ENCODE peak calls at places on chromosomes 12 and 14, in nine cellular contexts. Q, K, O, D, G, B, W, T and M are unnamed samples.

GRCh38 chr12:128844031-128844635 is 9.1 kb upstream of the GLT1D1 start:
- DNase-seq in K (no peak), W (no peak), O (no peak), B (no peak), Q (no peak), T (no peak), G (no peak), D (no peak), M (no peak)

GRCh38 chr14:34257505-34257904 is 204.5 kb downstream of the SPTSSA start:
- DNase-seq in K (no peak), B (no peak), D (no peak), W (no peak), Q (no peak), T (no peak), G (no peak), O (no peak), M (no peak)

GRCh38 chr14:101400815-101401214 is 160.5 kb upstream of the DIO3 start:
- DNase-seq in B (no peak), D (no peak), W (no peak), Q (no peak), G (no peak), K (no peak), O (no peak), T (no peak), M (no peak)

GRCh38 chr12:12998248-12998647 is 1.8 kb downstream of the HEBP1 start:
- DNase-seq in T (no peak), K (no peak), G (no peak), D (no peak), Q (no peak), W (no peak), B (no peak), O (no peak), M (no peak)

GRCh38 chr14:68995731-68996130 is 16.6 kb upstream of the ACTN1 start:
- DNase-seq in K (no peak), Q (no peak), B (no peak), O (no peak), G (no peak), T (no peak), W (no peak), D (no peak), M (no peak)

GRCh38 chr14:29039171-29039570 is 272.6 kb downstream of the FOXG1 start:
- DNase-seq in K (no peak), Q (no peak), T (no peak), O (no peak), W (no peak), G (no peak), D (no peak), B (no peak), M (no peak)

GRCh38 chr12:64882687-64883086 is 58.2 kb downstream of the TBC1D30 start:
- DNase-seq in O (no peak), G (no peak), B (no peak), Q (no peak), D (no peak), K (no peak), T (no peak), W (no peak), M (no peak)

GRCh38 chr12:38823743-38824142 is 81.6 kb downstream of the CPNE8 start:
- DNase-seq in O (no peak), W (no peak), G (no peak), K (no peak), T (no peak), Q (no peak), B (no peak), D (no peak), M (no peak)

GRCh38 chr12:11653215-11653753 is 3.8 kb downstream of the ETV6 start:
- DNase-seq in D (no peak), K (no peak), G (no peak), B (no peak), O (no peak), Q (peak; percentile 17), T (no peak), W (no peak), M (no peak)

DNA sequence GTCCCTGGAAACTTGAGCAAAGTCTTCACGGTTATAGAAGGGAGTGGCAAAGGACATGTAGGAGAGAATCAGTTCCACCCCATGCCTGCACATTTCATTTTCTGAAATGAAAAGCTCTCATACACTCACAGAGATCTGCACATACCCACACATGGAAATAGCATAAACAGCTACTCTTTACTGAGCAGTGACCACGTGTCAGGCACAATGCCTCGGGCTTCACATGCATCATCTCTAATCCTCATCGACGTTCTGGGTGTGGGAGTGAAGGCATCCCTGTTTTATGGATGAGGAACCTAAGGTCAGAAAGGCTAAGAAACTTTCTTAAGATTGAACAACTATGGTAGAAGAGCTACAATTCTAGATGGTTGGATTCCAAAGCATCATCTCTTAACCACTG is 198.8 kb downstream of the DAD1 start:
- DNase-seq in D (no peak), W (no peak), Q (no peak), O (no peak), B (no peak), K (no peak), G (no peak), T (no peak), M (no peak)
- TF ChIP-seq POLR2A in D (no peak), W (no peak), Q (no peak), O (no peak), B (no peak), K (no peak), G (no peak), T (no peak), M (no peak)

GRCh38 chr14:55276736-55277135 is 5.5 kb downstream of the FBXO34 start:
- DNase-seq in W (no peak), D (no peak), T (no peak), Q (no peak), G (no peak), K (no peak), B (no peak), O (no peak), M (no peak)

GRCh38 chr14:55272415-55272786 is 1.2 kb downstream of the FBXO34 start:
- DNase-seq in B (no peak), Q (no peak), W (no peak), K (no peak), D (no peak), T (no peak), O (no peak), G (no peak), M (no peak)

GRCh38 chr14:55274144-55274543 is 2.9 kb downstream of the FBXO34 start:
- DNase-seq in W (no peak), T (no peak), B (no peak), K (no peak), Q (no peak), G (no peak), O (no peak), D (no peak), M (no peak)

GRCh38 chr14:55272922-55273321 is 1.7 kb downstream of the FBXO34 start:
- DNase-seq in D (no peak), W (no peak), O (no peak), B (no peak), Q (no peak), K (no peak), T (no peak), G (no peak), M (no peak)

GRCh38 chr14:55274760-55275159 is 3.5 kb downstream of the FBXO34 start:
- DNase-seq in T (no peak), O (no peak), W (no peak), K (no peak), B (no peak), D (no peak), G (no peak), Q (no peak), M (no peak)
- TF ChIP-seq CTCF in T (no peak), O (no peak), W (no peak), K (no peak), B (no peak), D (no peak), G (no peak), Q (no peak), M (no peak)

DNA sequence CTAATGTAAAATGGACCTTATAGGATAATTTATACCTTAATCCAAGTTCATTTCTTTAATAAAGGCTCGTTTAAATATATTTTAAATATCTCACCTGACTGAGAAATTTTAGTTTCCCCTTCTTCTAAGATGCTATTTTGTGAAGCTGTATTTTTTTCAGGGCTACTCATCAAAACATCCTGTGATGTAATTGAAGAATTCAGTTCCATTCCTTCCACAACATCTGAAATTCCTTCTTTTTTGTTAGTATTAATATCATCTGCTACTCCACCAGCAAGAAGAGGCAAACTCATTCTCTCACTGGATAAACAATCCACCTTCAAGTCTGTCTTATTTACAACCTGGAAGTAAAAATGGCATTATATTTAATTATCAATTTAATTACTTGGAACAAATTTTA is 22.5 kb downstream of the LGALS3 start:
- DNase-seq in W (no peak), D (no peak), O (no peak), Q (no peak), B (no peak), K (no peak), T (no peak), G (no peak), M (no peak)
- H3K4me3 ChIP-seq in W (no peak overlapping the region), D (no peak overlapping the region), O (no peak overlapping the region), Q (no peak overlapping the region), B (no peak overlapping the region), K (no peak overlapping the region), T (no peak overlapping the region), G (no peak overlapping the region), M (no peak overlapping the region)

DNA sequence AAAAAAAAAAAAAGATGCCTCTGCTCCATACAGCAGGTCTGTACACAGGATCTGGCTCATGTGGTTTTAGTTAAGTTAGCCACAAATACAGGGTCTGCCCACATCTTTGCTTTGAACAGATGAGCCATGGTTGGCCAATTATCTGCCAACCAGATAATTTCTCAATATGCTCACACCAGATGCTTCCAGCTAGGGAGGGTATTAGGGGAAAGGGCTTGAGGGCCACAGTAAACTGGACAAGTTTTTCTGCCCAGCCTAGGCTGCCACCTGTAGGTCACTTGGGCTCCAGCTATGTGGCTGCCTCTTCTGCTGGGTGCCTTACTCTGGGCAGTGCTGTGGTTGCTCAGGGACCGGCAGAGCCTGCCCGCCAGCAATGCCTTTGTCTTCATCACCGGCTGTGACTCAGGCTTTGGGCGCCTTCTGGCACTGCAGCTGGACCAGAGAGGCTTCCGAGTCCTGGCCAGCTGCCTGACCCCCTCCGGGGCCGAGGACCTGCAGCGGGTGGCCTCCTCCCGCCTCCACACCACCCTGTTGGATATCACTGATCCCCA is 776 bp downstream of the RDH5 start:
- DNase-seq in Q (peak; percentile 77), O (peak; percentile 78), T (no peak), B (peak; percentile 93), G (peak; percentile 86), W (peak; percentile 59), K (no peak), D (peak; percentile 69), M (peak; percentile 63)
- TF ChIP-seq POLR2A in Q (no peak), O (no peak), T (no peak), B (no peak), G (no peak), W (no peak), K (no peak), D (no peak), M (no peak)

GRCh38 chr14:53668861-53669260 is 287.8 kb downstream of the BMP4 start:
- DNase-seq in B (no peak), D (no peak), Q (no peak), O (no peak), K (no peak), G (no peak), T (no peak), W (no peak), M (no peak)

DNA sequence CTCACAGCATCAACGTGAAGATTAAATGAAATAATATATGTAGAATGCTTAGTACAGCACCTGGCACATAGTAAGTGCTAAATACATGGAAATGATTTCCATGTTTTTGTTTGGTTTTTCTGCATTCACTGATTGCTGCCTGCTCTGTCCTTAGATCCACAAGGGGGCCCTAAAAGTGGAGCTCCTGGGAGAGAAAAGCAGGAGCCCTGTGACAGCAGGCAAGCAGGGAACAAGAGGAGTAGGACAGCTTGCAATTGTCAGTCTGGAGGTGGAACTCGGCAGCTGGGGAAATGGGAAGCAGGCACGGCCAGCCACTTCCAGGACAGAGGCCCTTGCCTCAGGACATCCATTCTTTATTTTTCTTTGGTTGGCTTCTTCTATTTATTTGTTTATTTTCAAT is 292.9 kb downstream of the BMP4 start:
- DNase-seq in T (no peak), D (no peak), W (no peak), B (peak; percentile 21), Q (peak; percentile 11), G (no peak), O (no peak), K (no peak), M (no peak)
- TF ChIP-seq CTCF in T (no peak), D (no peak), W (no peak), B (no peak), Q (no peak), G (no peak), O (peak; percentile 37), K (no peak), M (no peak)